ENCODE peak calls at places on chromosomes 1 and 21, in five cellular contexts. F is NCI-H460, X is ELR, T is H54, D is lower leg skin. K is an unnamed sample.

GRCh38 chr21:32382108-32382601 is 10.7 kb downstream of the URB1 start:
- DNase-seq in F (no peak), X (peak), T (no peak), D (no peak), K (no peak)

GRCh38 chr1:7252411-7253117 is 467.3 kb downstream of the CAMTA1 start:
- DNase-seq in F (no peak), X (no peak), T (no peak), D (peak), K (no peak)

GRCh38 chr1:34740161-34740875 is 14.5 kb upstream of the GJB5 start:
- DNase-seq in F (no peak), X (peak), T (no peak), D (no peak), K (no peak)

GRCh38 chr1:111593403-111594127 is 26.0 kb upstream of the RAP1A start:
- DNase-seq in F (no peak), X (peak), T (no peak), D (no peak), K (no peak)

GRCh38 chr1:169999357-169999756 is 75.1 kb downstream of the KIFAP3 start:
- DNase-seq in F (peak), X (peak), T (no peak), D (no peak), K (no peak)

GRCh38 chr1:63674238-63674864 is 81.1 kb downstream of the PGM1 start:
- DNase-seq in F (peak), X (peak), T (peak), D (peak), K (no peak)

GRCh38 chr1:97006044-97006676 is 284.6 kb downstream of the PTBP2 start:
- DNase-seq in F (no peak), X (peak), T (no peak), D (no peak), K (no peak)

GRCh38 chr1:119988316-119989067 is 81.0 kb downstream of the NOTCH2 start:
- DNase-seq in F (no peak), X (peak), T (no peak), D (no peak), K (no peak)

GRCh38 chr1:56024155-56024554 is 555.2 kb downstream of the PLPP3 start:
- DNase-seq in F (no peak), X (no peak), T (no peak), D (no peak), K (no peak)

GRCh38 chr1:106526650-106527049 is 529.8 kb upstream of the PRMT6 start:
- DNase-seq in F (no peak), X (peak), T (peak), D (no peak), K (no peak)

GRCh38 chr1:24415910-24416665 is 486 bp downstream of the NIPAL3 start:
- DNase-seq in F (no peak), X (peak), T (no peak), D (no peak), K (no peak)

GRCh38 chr1:153791856-153792253 is 16.6 kb downstream of the SLC27A3 start:
- DNase-seq in F (no peak), X (peak), T (peak), D (no peak), K (no peak)

GRCh38 chr21:19236209-19236608 is 832.6 kb upstream of the TMPRSS15 start:
- DNase-seq in F (no peak), X (no peak), T (no peak), D (no peak), K (no peak)

GRCh38 chr1:227945891-227946623 is 1.7 kb downstream of the WNT9A start:
- DNase-seq in F (no peak), X (peak), T (peak), D (peak), K (no peak)

K was measured in T-cell.